ENCODE peak calls at places on chromosomes 16 and 17, in ten cellular contexts. X is neural progenitor cell; L is adrenal gland; J is NT2/D1; Y is heart right ventricle; N is cardiac muscle cell; I is fibroblast of lung; Z is esophagus squamous epithelium; U is mammary epithelial cell; K is CD8-positive, alpha-beta memory T cell. M is an unnamed sample.

GRCh38 chr17:41251261-41251660 is 1.8 kb downstream of the KRTAP9-4 start:
- DNase-seq in J (no peak), L (no peak), X (no peak), Y (no peak), Z (no peak), U (no peak), I (no peak), N (no peak), K (no peak), M (peak; percentile 0)

GRCh38 chr16:70430667-70431536 is 8.0 kb downstream of the ST3GAL2 start:
- DNase-seq in X (no peak), J (no peak), U (no peak), N (no peak), L (no peak), Y (no peak), Z (no peak), I (no peak), K (peak; percentile 67), M (no peak)

GRCh38 chr16:20866161-20866772 is 33.9 kb downstream of the DCUN1D3 start:
- DNase-seq in J (no peak), I (peak; percentile 91), N (peak; percentile 85), L (peak; percentile 78), X (peak; percentile 78), U (peak; percentile 88), Y (peak; percentile 34), K (no peak), Z (no peak), M (peak; percentile 90)

GRCh38 chr16:8928467-8928957 is 35.2 kb downstream of the USP7 start:
- DNase-seq in I (no peak), Y (no peak), J (no peak), Z (no peak), K (no peak), X (no peak), U (no peak), N (peak; percentile 79), L (no peak), M (no peak)

GRCh38 chr16:2934450-2934849 is 22.7 kb downstream of the FLYWCH1 start:
- DNase-seq in J (no peak), U (no peak), L (no peak), X (no peak), I (no peak), K (no peak), Z (no peak), N (no peak), Y (no peak), M (no peak)

GRCh38 chr17:59292174-59292523 is 39.3 kb upstream of the YPEL2 start:
- DNase-seq in K (no peak), J (no peak), Z (no peak), N (no peak), L (no peak), X (no peak), Y (no peak), I (no peak), U (no peak), M (peak; percentile 66)

GRCh38 chr16:48687421-48688038 is 77.5 kb upstream of the N4BP1 start:
- DNase-seq in U (peak; percentile 60), Z (no peak), I (peak; percentile 47), K (no peak), N (peak; percentile 79), X (peak; percentile 83), J (peak; percentile 50), Y (peak; percentile 20), L (peak; percentile 47), M (peak; percentile 59)

GRCh38 chr17:79192503-79193500 is 118.2 kb downstream of the ENGASE start:
- DNase-seq in X (peak; percentile 93), Y (peak; percentile 48), Z (no peak), L (peak; percentile 43), J (peak; percentile 64), N (peak; percentile 51), K (no peak), U (peak; percentile 16), I (peak; percentile 23), M (peak; percentile 20)

GRCh38 chr16:1530349-1530882 is 3.0 kb upstream of the TMEM204 start:
- DNase-seq in Z (no peak), L (no peak), U (peak; percentile 13), X (no peak), Y (no peak), K (no peak), J (no peak), N (no peak), I (no peak), M (no peak)
- H3K4me1 ChIP-seq in Z (peaks cover 42% of the 10 kb centered on the region), L (peaks cover 13% of the 10 kb centered on the region), U (peaks cover 42% of the 10 kb centered on the region), X (no peaks in the 10 kb centered on the region), Y (peaks cover 68% of the 10 kb centered on the region), K (peaks cover 44% of the 10 kb centered on the region), J (peaks cover 24% of the 10 kb centered on the region), N (no peaks in the 10 kb centered on the region), I (peaks cover 28% of the 10 kb centered on the region), M (peaks cover 46% of the 10 kb centered on the region)

GRCh38 chr17:74760404-74761105 is 12.1 kb downstream of the NHERF1 start:
- DNase-seq in L (peak; percentile 80), Y (no peak), X (peak; percentile 65), I (no peak), J (no peak), Z (no peak), U (peak; percentile 53), K (no peak), N (no peak), M (no peak)
- H3K4me1 ChIP-seq in L (peaks cover 58% of the 10 kb centered on the region), Y (peaks cover 77% of the 10 kb centered on the region), X (peaks cover 79% of the 10 kb centered on the region), I (peaks cover 13% of the 10 kb centered on the region), J (peaks cover 59% of the 10 kb centered on the region), Z (peaks cover 55% of the 10 kb centered on the region), U (peaks cover 43% of the 10 kb centered on the region), K (peaks cover 79% of the 10 kb centered on the region), N (peaks cover 60% of the 10 kb centered on the region), M (peaks cover 7% of the 10 kb centered on the region)

DNA sequence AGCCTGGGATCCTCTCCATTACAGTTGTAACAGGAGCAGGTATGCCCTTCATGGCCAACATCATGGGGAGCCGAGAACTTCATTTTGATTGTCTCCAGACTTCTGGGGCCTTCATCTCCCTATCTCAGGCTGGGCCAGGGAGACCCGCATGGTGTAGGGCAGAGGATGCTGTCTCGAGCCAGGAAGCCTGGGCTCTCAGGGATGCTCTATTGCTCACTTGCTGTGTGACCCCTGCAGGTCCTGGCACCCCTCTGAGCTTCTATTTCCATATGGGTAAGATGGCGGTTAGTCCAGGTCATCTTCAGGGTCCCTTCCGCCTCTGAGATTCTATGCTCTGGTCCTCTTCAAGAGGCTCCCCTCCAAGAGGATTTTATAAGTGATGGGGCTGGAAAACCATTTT is 20.6 kb upstream of the RNF135 start:
- DNase-seq in L (no peak), Y (no peak), X (no peak), I (no peak), Z (no peak), U (no peak), N (no peak), K (no peak), J (no peak), M (no peak)
- H3K4me1 ChIP-seq in L (peaks cover 8% of the 10 kb centered on the region), Y (peaks cover 37% of the 10 kb centered on the region), X (no peaks in the 10 kb centered on the region), I (no peaks in the 10 kb centered on the region), Z (no peaks in the 10 kb centered on the region), U (no peaks in the 10 kb centered on the region), N (no peaks in the 10 kb centered on the region), K (no peaks in the 10 kb centered on the region), J (no peaks in the 10 kb centered on the region), M (no peaks in the 10 kb centered on the region)

GRCh38 chr16:85613609-85614337 is 651 bp downstream of the GSE1 start:
- DNase-seq in L (peak; percentile 69), I (peak; percentile 43), K (peak; percentile 18), U (no peak), Y (peak; percentile 77), X (peak; percentile 93), N (peak; percentile 58), Z (no peak), J (no peak), M (no peak)

GRCh38 chr16:85616608-85617311 is 3.6 kb downstream of the GSE1 start:
- DNase-seq in K (peak; percentile 34), I (peak; percentile 23), Y (peak; percentile 64), X (no peak), Z (peak; percentile 24), N (no peak), L (peak; percentile 78), U (no peak), J (no peak), M (no peak)

GRCh38 chr16:85615852-85616607 is 2.9 kb downstream of the GSE1 start:
- DNase-seq in Z (peak; percentile 39), I (peak; percentile 81), U (peak; percentile 20), N (peak; percentile 85), Y (peak; percentile 77), X (peak; percentile 94), L (peak; percentile 77), J (peak; percentile 80), K (peak; percentile 85), M (peak; percentile 49)

GRCh38 chr16:85614338-85615013 is 1.4 kb downstream of the GSE1 start:
- DNase-seq in Y (no peak), Z (no peak), N (no peak), U (no peak), J (no peak), K (peak; percentile 33), L (no peak), X (peak; percentile 94), I (no peak), M (no peak)

GRCh38 chr16:85615014-85615851 is 2.1 kb downstream of the GSE1 start:
- DNase-seq in I (no peak), L (no peak), Y (peak; percentile 58), J (no peak), Z (no peak), N (no peak), X (peak; percentile 86), K (peak; percentile 54), U (peak; percentile 52), M (no peak)
- H3K4me1 ChIP-seq in I (peaks cover 17% of the 10 kb centered on the region), L (peaks cover 60% of the 10 kb centered on the region), Y (peaks cover 75% of the 10 kb centered on the region), J (peaks cover 39% of the 10 kb centered on the region), Z (peaks cover 74% of the 10 kb centered on the region), N (peaks cover 34% of the 10 kb centered on the region), X (peaks cover 44% of the 10 kb centered on the region), K (peaks cover 44% of the 10 kb centered on the region), U (peaks cover 43% of the 10 kb centered on the region), M (peaks cover 12% of the 10 kb centered on the region)

DNA sequence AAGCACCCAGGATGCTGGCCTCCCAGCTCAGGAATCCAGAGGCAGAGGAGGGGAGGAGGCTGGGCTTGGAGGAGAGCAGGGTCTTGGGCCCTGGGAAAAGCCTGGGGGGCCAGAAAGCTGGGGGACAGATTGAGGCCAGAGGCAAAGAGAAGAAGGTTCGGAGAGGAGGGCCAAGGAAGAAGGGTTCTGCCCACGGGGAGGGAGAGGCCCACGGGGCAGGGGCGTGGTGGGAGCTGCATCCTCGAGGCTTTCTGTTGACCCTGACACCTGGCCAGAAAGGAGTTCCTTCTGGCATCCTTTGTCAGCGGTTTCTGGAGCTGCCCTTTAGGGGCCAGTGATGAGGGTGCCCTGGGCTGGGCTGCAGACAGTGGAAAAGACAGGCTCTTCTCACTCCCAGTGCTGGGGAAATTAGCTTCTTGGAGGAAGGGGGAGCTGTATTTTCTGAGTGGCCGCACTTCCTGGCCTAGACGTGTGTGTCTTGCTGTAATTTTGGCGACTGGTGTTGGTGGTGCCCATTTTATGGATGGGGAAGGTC is 308.7 kb downstream of the SEC14L1 start:
- DNase-seq in N (no peak), Y (no peak), I (no peak), U (no peak), Z (no peak), X (no peak), K (no peak), J (no peak), L (no peak), M (no peak)
- H3K4me1 ChIP-seq in N (peaks cover 40% of the 10 kb centered on the region), Y (peaks cover 92% of the 10 kb centered on the region), I (peaks cover 63% of the 10 kb centered on the region), U (peaks cover 65% of the 10 kb centered on the region), Z (peaks cover 81% of the 10 kb centered on the region), X (peaks cover 44% of the 10 kb centered on the region), K (peaks cover 74% of the 10 kb centered on the region), J (peaks cover 28% of the 10 kb centered on the region), L (peaks cover 42% of the 10 kb centered on the region), M (peaks cover 37% of the 10 kb centered on the region)

GRCh38 chr16:1633310-1633709 is 21.1 kb downstream of the CRAMP1 start:
- DNase-seq in X (no peak), L (no peak), Y (no peak), N (no peak), K (no peak), I (no peak), J (no peak), U (no peak), Z (no peak), M (no peak)
- H3K4me1 ChIP-seq in X (no peaks in the 10 kb centered on the region), L (no peaks in the 10 kb centered on the region), Y (peaks cover 7% of the 10 kb centered on the region), N (no peaks in the 10 kb centered on the region), K (no peaks in the 10 kb centered on the region), I (no peaks in the 10 kb centered on the region), J (no peaks in the 10 kb centered on the region), U (peaks cover 4% of the 10 kb centered on the region), Z (no peaks in the 10 kb centered on the region), M (no peaks in the 10 kb centered on the region)

GRCh38 chr17:17749921-17750320 is 68.7 kb downstream of the RAI1 start:
- DNase-seq in U (peak; percentile 57), J (peak; percentile 62), I (peak; percentile 45), N (peak; percentile 38), Y (no peak), Z (no peak), K (peak; percentile 55), X (peak; percentile 90), L (no peak), M (peak; percentile 65)
- H3K4me1 ChIP-seq in U (peaks cover 58% of the 10 kb centered on the region), J (peaks cover 6% of the 10 kb centered on the region), I (peaks cover 19% of the 10 kb centered on the region), N (peaks cover 20% of the 10 kb centered on the region), Y (peaks cover 81% of the 10 kb centered on the region), Z (peaks cover 29% of the 10 kb centered on the region), K (peaks cover 52% of the 10 kb centered on the region), X (peaks cover 26% of the 10 kb centered on the region), L (peaks cover 21% of the 10 kb centered on the region), M (peaks cover 39% of the 10 kb centered on the region)

M was measured in endothelial cell of umbilical vein.